ENCODE peak calls at places on chromosome 3, in six cellular contexts. V, R, L, U, Q and D are unnamed samples.

GRCh38 chr3:190381356-190381940 is 6.5 kb upstream of the CLDN16 start:
- DNase-seq in L (no peak), Q (no peak), R (no peak), V (peak), U (no peak), D (no peak)

GRCh38 chr3:155230382-155230781 is 63.1 kb downstream of the STRIT1 start:
- DNase-seq in L (peak), V (peak), U (no peak), R (no peak), Q (no peak), D (no peak)

GRCh38 chr3:134527037-134527436 is 41.2 kb downstream of the CEP63 start:
- DNase-seq in R (peak), U (peak), Q (no peak), V (peak), L (no peak), D (no peak)

GRCh38 chr3:106530367-106530766 is 661.6 kb upstream of the CBLB start:
- DNase-seq in V (no peak), Q (no peak), R (no peak), L (no peak), U (no peak), D (no peak)

GRCh38 chr3:126541628-126542339 is 16.9 kb downstream of the C3orf22 start:
- DNase-seq in Q (no peak), L (no peak), U (no peak), V (no peak), R (no peak), D (no peak)

GRCh38 chr3:173399001-173399400 is 1.5 kb downstream of the NLGN1 start:
- DNase-seq in V (no peak), U (no peak), L (no peak), R (no peak), Q (no peak), D (no peak)

GRCh38 chr3:20488101-20488500 is 302.1 kb upstream of the SGO1 start:
- DNase-seq in U (no peak), R (no peak), L (no peak), V (no peak), Q (no peak), D (no peak)

GRCh38 chr3:62233065-62233464 is 140.3 kb downstream of the FEZF2 start:
- DNase-seq in R (no peak), Q (no peak), L (no peak), U (no peak), V (no peak), D (no peak)

GRCh38 chr3:149592758-149593240 is 65.0 kb downstream of the WWTR1 start:
- DNase-seq in V (no peak), L (no peak), Q (no peak), U (no peak), R (no peak), D (no peak)

GRCh38 chr3:154862265-154862664 is 217.9 kb upstream of the MME start:
- DNase-seq in L (no peak), R (peak), U (no peak), Q (no peak), V (peak), D (peak)